ENCODE peak calls at places on chromosomes 7 and 10, in six cellular contexts. One of them, this sample, is unnamed. For H3K4me1, the result is how much of the 10 kb centered on the place peaks cover.

GRCh38 chr7:77800158-77800557 is 1.6 kb downstream of the PHTF2 start:
- DNase-seq in iPS DF 6.9: no peak
- DNase-seq in right cardiac atrium: no peak
- DNase-seq in astrocyte: peak
- DNase-seq in H1: no peak
- DNase-seq in lung: no peak
- DNase-seq in this sample: no peak

GRCh38 chr10:110833941-110834621 is 37.6 kb upstream of the PDCD4 start:
- DNase-seq in iPS DF 6.9: no peak
- DNase-seq in right cardiac atrium: no peak
- DNase-seq in astrocyte: no peak
- DNase-seq in H1: no peak
- DNase-seq in lung: no peak
- DNase-seq in this sample: no peak

GRCh38 chr7:138079137-138079536 is 2.9 kb downstream of the AKR1D1 start:
- DNase-seq in iPS DF 6.9: no peak
- DNase-seq in right cardiac atrium: no peak
- DNase-seq in astrocyte: no peak
- DNase-seq in H1: no peak
- DNase-seq in lung: no peak
- DNase-seq in this sample: no peak

GRCh38 chr10:131277278-131277677 is 34.2 kb downstream of the TCERG1L start:
- DNase-seq in iPS DF 6.9: no peak
- DNase-seq in right cardiac atrium: no peak
- DNase-seq in astrocyte: no peak
- DNase-seq in H1: no peak
- DNase-seq in lung: no peak
- DNase-seq in this sample: no peak

GRCh38 chr7:102077081-102077480 is 209.6 kb upstream of the SH2B2 start:
- DNase-seq in iPS DF 6.9: no peak
- DNase-seq in right cardiac atrium: no peak
- DNase-seq in astrocyte: no peak
- DNase-seq in H1: no peak
- DNase-seq in lung: no peak
- DNase-seq in this sample: no peak

GRCh38 chr10:43253461-43254198 is 13.2 kb downstream of the RASGEF1A start:
- DNase-seq in iPS DF 6.9: no peak
- DNase-seq in right cardiac atrium: peak
- DNase-seq in astrocyte: no peak
- DNase-seq in H1: no peak
- DNase-seq in lung: no peak
- DNase-seq in this sample: no peak

GRCh38 chr7:134831862-134832261 is 52.4 kb downstream of the CALD1 start:
- DNase-seq in iPS DF 6.9: no peak
- DNase-seq in right cardiac atrium: peak
- DNase-seq in astrocyte: no peak
- DNase-seq in H1: no peak
- DNase-seq in lung: no peak
- DNase-seq in this sample: no peak

GRCh38 chr7:24158976-24159375 is 125.0 kb upstream of the NPY start:
- DNase-seq in iPS DF 6.9: no peak
- DNase-seq in right cardiac atrium: no peak
- DNase-seq in astrocyte: no peak
- DNase-seq in H1: no peak
- DNase-seq in lung: no peak
- DNase-seq in this sample: no peak

GRCh38 chr10:88346151-88346977 is 236.8 kb downstream of the RNLS start:
- DNase-seq in iPS DF 6.9: no peak
- DNase-seq in right cardiac atrium: no peak
- DNase-seq in astrocyte: peak
- DNase-seq in H1: no peak
- DNase-seq in lung: no peak
- DNase-seq in this sample: no peak

GRCh38 chr10:128985036-128985435 is 482.0 kb upstream of the MGMT start:
- DNase-seq in iPS DF 6.9: no peak
- DNase-seq in right cardiac atrium: no peak
- DNase-seq in astrocyte: no peak
- DNase-seq in H1: no peak
- DNase-seq in lung: no peak
- DNase-seq in this sample: no peak

GRCh38 chr7:33745934-33746333 is 159.4 kb upstream of the BMPER start:
- DNase-seq in iPS DF 6.9: no peak
- DNase-seq in right cardiac atrium: no peak
- DNase-seq in astrocyte: peak
- DNase-seq in H1: no peak
- DNase-seq in lung: no peak
- DNase-seq in this sample: no peak

GRCh38 chr7:33722383-33723096 is 182.8 kb upstream of the BMPER start:
- DNase-seq in iPS DF 6.9: no peak
- DNase-seq in right cardiac atrium: peak
- DNase-seq in astrocyte: peak
- DNase-seq in H1: no peak
- DNase-seq in lung: no peak
- DNase-seq in this sample: no peak

GRCh38 chr7:115869811-115870210 is 160.8 kb downstream of the TFEC start:
- DNase-seq in iPS DF 6.9: no peak
- DNase-seq in right cardiac atrium: no peak
- DNase-seq in astrocyte: no peak
- DNase-seq in H1: no peak
- DNase-seq in lung: no peak
- DNase-seq in this sample: no peak

GRCh38 chr7:108463613-108464012 is 7.4 kb upstream of the NRCAM start:
- DNase-seq in iPS DF 6.9: no peak
- DNase-seq in right cardiac atrium: no peak
- DNase-seq in astrocyte: no peak
- DNase-seq in H1: no peak
- DNase-seq in lung: no peak
- DNase-seq in this sample: no peak

GRCh38 chr7:123198111-123198510 is 1.7 kb downstream of the SLC13A1 start:
- DNase-seq in iPS DF 6.9: no peak
- DNase-seq in right cardiac atrium: no peak
- DNase-seq in astrocyte: no peak
- DNase-seq in H1: no peak
- DNase-seq in lung: no peak
- DNase-seq in this sample: no peak

GRCh38 chr7:123199869-123200268 is at the start of gene SLC13A1:
- DNase-seq in iPS DF 6.9: no peak
- DNase-seq in right cardiac atrium: no peak
- DNase-seq in astrocyte: no peak
- DNase-seq in H1: no peak
- DNase-seq in lung: no peak
- DNase-seq in this sample: no peak

GRCh38 chr7:123201901-123202300 is 2.1 kb upstream of the SLC13A1 start:
- DNase-seq in iPS DF 6.9: no peak
- DNase-seq in right cardiac atrium: no peak
- DNase-seq in astrocyte: no peak
- DNase-seq in H1: no peak
- DNase-seq in lung: no peak
- DNase-seq in this sample: no peak

GRCh38 chr7:123204206-123204835 is 4.6 kb upstream of the SLC13A1 start:
- DNase-seq in iPS DF 6.9: no peak
- DNase-seq in right cardiac atrium: no peak
- DNase-seq in astrocyte: no peak
- DNase-seq in H1: no peak
- DNase-seq in lung: no peak
- DNase-seq in this sample: no peak

GRCh38 chr7:123198668-123199652 is 809 bp downstream of the SLC13A1 start:
- DNase-seq in iPS DF 6.9: no peak
- DNase-seq in right cardiac atrium: no peak
- DNase-seq in astrocyte: no peak
- DNase-seq in H1: no peak
- DNase-seq in lung: no peak
- DNase-seq in this sample: no peak
- H3K27ac ChIP-seq in iPS DF 6.9: no peak
- H3K27ac ChIP-seq in right cardiac atrium: no peak
- H3K27ac ChIP-seq in astrocyte: no peak
- H3K27ac ChIP-seq in H1: no peak
- H3K27ac ChIP-seq in lung: no peak
- H3K27ac ChIP-seq in this sample: no peak

GRCh38 chr10:77532068-77532467 is 105.5 kb downstream of the KCNMA1 start:
- DNase-seq in iPS DF 6.9: no peak
- DNase-seq in right cardiac atrium: no peak
- DNase-seq in astrocyte: peak
- DNase-seq in H1: no peak
- DNase-seq in lung: no peak
- DNase-seq in this sample: peak
- H3K4me1 ChIP-seq in iPS DF 6.9: under half
- H3K4me1 ChIP-seq in right cardiac atrium: under half
- H3K4me1 ChIP-seq in astrocyte: under half
- H3K4me1 ChIP-seq in H1: under half
- H3K4me1 ChIP-seq in lung: under half
- H3K4me1 ChIP-seq in this sample: half or more

GRCh38 chr7:18494821-18495408 is 634 bp upstream of the HDAC9 start:
- DNase-seq in iPS DF 6.9: no peak
- DNase-seq in right cardiac atrium: no peak
- DNase-seq in astrocyte: peak
- DNase-seq in H1: no peak
- DNase-seq in lung: no peak
- DNase-seq in this sample: no peak
- H3K27ac ChIP-seq in iPS DF 6.9: no peak
- H3K27ac ChIP-seq in right cardiac atrium: no peak
- H3K27ac ChIP-seq in astrocyte: peak
- H3K27ac ChIP-seq in H1: peak
- H3K27ac ChIP-seq in lung: no peak
- H3K27ac ChIP-seq in this sample: peak

GRCh38 chr7:8211725-8212096 is 50.3 kb downstream of the ICA1 start:
- DNase-seq in iPS DF 6.9: no peak
- DNase-seq in right cardiac atrium: no peak
- DNase-seq in astrocyte: no peak
- DNase-seq in H1: no peak
- DNase-seq in lung: no peak
- DNase-seq in this sample: no peak
- H3K4me1 ChIP-seq in iPS DF 6.9: under half
- H3K4me1 ChIP-seq in right cardiac atrium: under half
- H3K4me1 ChIP-seq in astrocyte: under half
- H3K4me1 ChIP-seq in H1: under half
- H3K4me1 ChIP-seq in lung: under half
- H3K4me1 ChIP-seq in this sample: under half

DNA sequence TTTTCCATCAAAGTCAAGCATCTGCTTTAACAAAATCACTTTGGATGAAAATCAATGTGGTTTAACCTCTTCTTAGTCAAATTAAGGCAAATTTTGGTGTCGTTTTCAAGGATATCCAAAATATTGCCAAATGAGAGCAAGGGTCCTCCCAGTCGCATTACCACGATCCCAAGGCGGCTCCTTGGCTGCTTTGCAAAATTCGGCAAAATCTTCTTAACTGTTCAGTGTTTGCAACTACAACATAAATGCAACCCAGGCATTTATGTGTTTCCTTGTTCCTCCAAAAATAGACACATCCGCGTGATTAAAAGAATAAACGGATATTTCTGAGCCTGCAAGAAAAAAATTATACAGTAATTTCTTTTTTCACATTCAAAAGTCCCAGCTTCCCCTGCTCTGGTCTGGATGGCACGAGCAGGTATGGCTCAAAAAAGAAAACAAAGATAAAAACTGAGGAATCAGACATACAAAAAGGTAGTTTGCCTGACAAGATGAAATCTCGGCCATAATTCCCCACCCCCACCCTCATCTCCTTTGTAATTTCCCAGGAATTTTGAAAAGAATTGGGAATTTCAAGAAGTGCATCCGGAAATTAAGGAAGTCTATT is 6.1 kb downstream of the SKIDA1 start:
- DNase-seq in iPS DF 6.9: no peak
- DNase-seq in right cardiac atrium: no peak
- DNase-seq in astrocyte: no peak
- DNase-seq in H1: no peak
- DNase-seq in lung: no peak
- DNase-seq in this sample: no peak
- H3K27ac ChIP-seq in iPS DF 6.9: no peak
- H3K27ac ChIP-seq in right cardiac atrium: peak
- H3K27ac ChIP-seq in astrocyte: peak
- H3K27ac ChIP-seq in H1: no peak
- H3K27ac ChIP-seq in lung: peak
- H3K27ac ChIP-seq in this sample: peak

GRCh38 chr10:79270471-79271246 is 76.6 kb upstream of the PPIF start:
- DNase-seq in iPS DF 6.9: no peak
- DNase-seq in right cardiac atrium: peak
- DNase-seq in astrocyte: no peak
- DNase-seq in H1: no peak
- DNase-seq in lung: no peak
- DNase-seq in this sample: no peak
- H3K4me1 ChIP-seq in iPS DF 6.9: under half
- H3K4me1 ChIP-seq in right cardiac atrium: under half
- H3K4me1 ChIP-seq in astrocyte: half or more
- H3K4me1 ChIP-seq in H1: under half
- H3K4me1 ChIP-seq in lung: under half
- H3K4me1 ChIP-seq in this sample: under half